ENCODE peak calls at places on chromosomes 1 and 21, in six cellular contexts. A is tibial artery, K is uterus, U is pancreas, G is MM.1S, L is cardiac muscle cell. M is an unnamed sample.
A peak's percentile ranks its signal among the peaks of the same experiment; 100 is the strongest.

GRCh38 chr1:172588296-172589291 is 55.6 kb downstream of the SUCO start:
- DNase-seq in U (no peak), A (no peak), G (no peak), K (no peak), L (no peak), M (peak; percentile 21)

GRCh38 chr1:184818646-184819045 is 64.0 kb upstream of the EDEM3 start:
- DNase-seq in L (no peak), G (no peak), U (no peak), A (no peak), K (no peak), M (no peak)

GRCh38 chr1:10082785-10083479 is 50.2 kb downstream of the UBE4B start:
- DNase-seq in U (no peak), K (no peak), G (no peak), A (no peak), L (no peak), M (no peak)

GRCh38 chr1:10745383-10745782 is 51.1 kb downstream of the CASZ1 start:
- DNase-seq in K (no peak), U (no peak), G (no peak), A (no peak), L (peak; percentile 49), M (no peak)

GRCh38 chr1:31807273-31808048 is 8.4 kb downstream of the SPOCD1 start:
- DNase-seq in K (no peak), G (no peak), L (no peak), U (no peak), A (no peak), M (no peak)

GRCh38 chr1:28259935-28260802 is 851 bp downstream of the SESN2 start:
- DNase-seq in L (peak; percentile 90), K (peak; percentile 80), G (peak; percentile 21), U (peak; percentile 63), A (peak; percentile 76), M (peak; percentile 24)

GRCh38 chr1:117788014-117788413 is 141.4 kb downstream of the GDAP2 start:
- DNase-seq in L (no peak), A (no peak), K (no peak), U (no peak), G (no peak), M (no peak)

GRCh38 chr21:35202431-35202830 is 153.3 kb upstream of the RUNX1 start:
- DNase-seq in U (no peak), G (no peak), L (no peak), A (no peak), K (no peak), M (no peak)

GRCh38 chr1:8419172-8419571 is 101.3 kb downstream of the SLC45A1 start:
- DNase-seq in L (no peak), K (no peak), U (no peak), G (no peak), A (no peak), M (no peak)

GRCh38 chr21:37542512-37542911 is 175.9 kb downstream of the DYRK1A start:
- DNase-seq in L (no peak), G (no peak), U (no peak), K (no peak), A (no peak), M (no peak)

GRCh38 chr21:42621828-42622199 is 31.6 kb upstream of the PDE9A start:
- DNase-seq in A (no peak), U (no peak), K (peak; percentile 40), G (no peak), L (no peak), M (no peak)

GRCh38 chr21:14120091-14120734 is 90.5 kb downstream of the LIPI start:
- DNase-seq in U (peak; percentile 9), A (no peak), K (no peak), G (peak; percentile 58), L (peak; percentile 52), M (no peak)

GRCh38 chr1:201276891-201277290 is 6.4 kb upstream of the PKP1 start:
- DNase-seq in L (no peak), A (no peak), U (no peak), K (no peak), G (no peak), M (no peak)

GRCh38 chr1:199124351-199124750 is 485.5 kb downstream of the PTPRC start:
- DNase-seq in G (no peak), A (no peak), U (no peak), L (no peak), K (no peak), M (no peak)

GRCh38 chr1:203163891-203164635 is 11.6 kb downstream of the MYBPH start:
- DNase-seq in L (no peak), A (no peak), U (no peak), G (no peak), K (no peak), M (no peak)

GRCh38 chr1:222975472-222976122 is 160.8 kb downstream of the DISP1 start:
- DNase-seq in U (no peak), L (peak; percentile 2), G (peak; percentile 3), K (no peak), A (no peak), M (no peak)

GRCh38 chr1:205477759-205478247 is 22.0 kb upstream of the BLACAT1 start:
- DNase-seq in K (peak; percentile 41), U (peak; percentile 77), L (no peak), G (no peak), A (no peak), M (no peak)

GRCh38 chr1:222654849-222655248 is 37.0 kb downstream of the MIA3 start:
- DNase-seq in A (peak; percentile 29), U (no peak), L (no peak), K (no peak), G (peak; percentile 95), M (peak; percentile 84)

GRCh38 chr1:156433602-156434001 is 64.6 kb downstream of the RHBG start:
- DNase-seq in K (no peak), U (no peak), A (no peak), G (peak; percentile 70), L (no peak), M (no peak)

GRCh38 chr1:15749399-15750291 is 7.3 kb downstream of the TMEM82 start:
- DNase-seq in U (no peak), G (no peak), A (peak; percentile 83), L (no peak), K (peak; percentile 52), M (no peak)

GRCh38 chr1:41492341-41492848 is 7.9 kb upstream of the EDN2 start:
- DNase-seq in L (peak; percentile 34), G (peak; percentile 48), A (no peak), K (no peak), U (no peak), M (no peak)

GRCh38 chr21:28537371-28538079 is 455.2 kb downstream of the LTN1 start:
- DNase-seq in U (no peak), G (no peak), A (no peak), K (no peak), L (no peak), M (no peak)

GRCh38 chr1:47449702-47450552 is 12.1 kb downstream of the FOXD2 start:
- DNase-seq in A (no peak), G (no peak), L (peak; percentile 56), K (no peak), U (peak; percentile 21), M (no peak)

DNA sequence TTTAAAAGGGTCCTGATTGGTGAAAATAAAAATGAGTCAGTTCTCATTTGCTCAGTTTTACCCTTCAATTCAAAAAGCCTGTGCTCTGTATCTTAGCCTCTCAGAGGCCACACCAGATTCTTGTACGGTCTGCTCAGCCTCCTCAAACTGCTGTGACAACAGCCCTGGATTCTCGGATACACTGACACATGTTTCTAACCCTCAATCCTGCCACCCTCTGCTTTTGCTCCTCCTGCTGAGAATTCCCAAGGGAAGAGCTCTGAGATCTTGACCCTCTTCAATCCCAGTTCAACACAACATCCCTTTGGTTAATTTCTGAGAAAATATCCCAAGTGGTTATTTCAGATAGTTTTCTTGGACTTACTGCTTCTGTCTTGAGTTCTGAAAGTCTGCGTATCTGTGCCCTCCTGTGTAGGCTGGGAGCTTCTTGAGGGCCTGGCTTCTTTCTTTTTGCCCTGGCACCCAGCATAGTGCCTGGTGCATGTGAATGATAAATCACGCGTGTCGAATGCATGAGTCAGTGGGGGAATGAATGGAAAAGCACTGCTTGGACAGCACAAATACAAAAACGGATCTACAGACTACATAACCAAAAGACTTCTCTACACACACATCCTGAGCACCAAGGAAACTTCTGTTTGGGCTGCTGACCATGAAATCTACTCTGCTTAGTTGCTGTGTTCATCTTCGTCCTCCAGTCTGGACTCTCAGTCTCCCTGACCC is 24.5 kb downstream of the IRF2BP2 start:
- DNase-seq in A (peak; percentile 50), K (peak; percentile 56), G (no peak), L (no peak), U (no peak), M (no peak)
- H3K27ac ChIP-seq in A (peak overlapping the region; percentile 86), K (peak overlapping the region; percentile 80), G (no peak overlapping the region), L (peak overlapping the region; percentile 93), U (no peak overlapping the region), M (no peak overlapping the region)

GRCh38 chr1:21913763-21914162 is 23.3 kb downstream of the HSPG2 start:
- DNase-seq in L (no peak), A (no peak), U (no peak), G (no peak), K (no peak), M (no peak)
- H3K4me1 ChIP-seq in L (peaks cover 68% of the 10 kb centered on the region), A (peaks cover 100% of the 10 kb centered on the region), U (peaks cover 27% of the 10 kb centered on the region), G (no peaks in the 10 kb centered on the region), K (peaks cover 16% of the 10 kb centered on the region), M (no peaks in the 10 kb centered on the region)

DNA sequence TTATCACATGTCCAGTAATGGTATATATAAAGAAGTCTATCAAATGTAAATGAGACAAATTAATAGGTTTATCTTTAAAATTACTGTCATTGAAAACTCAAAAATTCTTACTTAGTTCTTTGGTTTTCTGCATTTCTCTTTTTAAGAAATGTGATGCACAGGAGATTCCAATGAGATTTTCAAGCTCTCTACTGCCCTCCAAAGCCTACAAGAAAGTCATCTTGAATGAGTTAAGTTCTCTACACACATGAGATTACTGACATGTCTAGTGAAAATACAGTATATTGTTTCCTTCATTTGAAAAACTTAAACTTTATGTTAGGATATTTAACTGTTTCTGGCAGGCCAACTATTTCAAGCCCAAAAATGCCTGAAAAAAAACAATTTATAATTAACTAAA is 68.8 kb downstream of the ITGB3BP start:
- DNase-seq in L (no peak), U (no peak), K (no peak), A (no peak), G (no peak), M (peak; percentile 8)
- H3K27ac ChIP-seq in L (no peak overlapping the region), U (no peak overlapping the region), K (no peak overlapping the region), A (no peak overlapping the region), G (no peak overlapping the region), M (no peak overlapping the region)

DNA sequence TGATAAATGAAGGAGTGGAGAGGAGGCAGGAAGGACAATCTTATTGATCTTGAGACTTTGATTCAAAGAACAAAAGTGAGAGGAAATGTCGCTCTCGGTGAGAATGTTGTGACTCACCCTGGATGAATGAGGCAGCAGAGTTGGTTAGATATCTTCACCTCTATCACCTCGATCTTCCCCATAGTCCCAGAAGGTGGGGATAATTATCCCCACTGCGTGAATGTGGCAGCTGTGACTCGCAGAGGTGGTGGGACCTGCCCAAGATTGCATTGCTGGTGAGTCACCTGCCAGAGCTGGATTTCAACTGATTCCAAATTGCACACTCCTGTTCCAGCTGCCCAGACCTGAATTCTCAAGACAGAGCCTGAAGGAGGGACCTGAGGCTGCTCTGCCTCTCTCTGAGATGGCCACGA is 105.0 kb downstream of the MATN1 start:
- DNase-seq in A (no peak), U (no peak), L (no peak), K (no peak), G (no peak), M (no peak)
- H3K4me1 ChIP-seq in A (no peaks in the 10 kb centered on the region), U (no peaks in the 10 kb centered on the region), L (no peaks in the 10 kb centered on the region), K (peaks cover 4% of the 10 kb centered on the region), G (no peaks in the 10 kb centered on the region), M (no peaks in the 10 kb centered on the region)

GRCh38 chr1:109181807-109182163 is 31.9 kb upstream of the SARS1 start:
- DNase-seq in A (no peak), K (no peak), G (no peak), U (no peak), L (no peak), M (no peak)
- H3K27ac ChIP-seq in A (no peak overlapping the region), K (no peak overlapping the region), G (no peak overlapping the region), U (peak overlapping the region; percentile 84), L (no peak overlapping the region), M (no peak overlapping the region)